ENCODE peak calls at places on chromosome 20, in four cellular contexts. D is brain microvascular endothelial cell; Y is stomach; N is CD4-positive, alpha-beta memory T cell. C is an unnamed sample. For H3K27me3, the result is how much of the 10 kb centered on the place peaks cover.

GRCh38 chr20:43583982-43584432 is 6.7 kb upstream of the IFT52 start:
- DNase-seq in Y (peak), N (no peak), D (peak), C (no peak)

GRCh38 chr20:571754-572331 is 28.3 kb upstream of the CSNK2A1 start:
- DNase-seq in Y (peak), N (no peak), D (no peak), C (no peak)

GRCh38 chr20:38941726-38942389 is 15.6 kb downstream of the FAM83D start:
- DNase-seq in D (no peak), Y (no peak), N (no peak), C (no peak)

GRCh38 chr20:35870541-35871307 is 83.6 kb downstream of the SCAND1 start:
- DNase-seq in N (no peak), D (peak), Y (no peak), C (no peak)

GRCh38 chr20:23205656-23206055 is 119.5 kb upstream of the CD93 start:
- DNase-seq in Y (peak), N (no peak), D (no peak), C (no peak)

GRCh38 chr20:36856196-36856595 is 19.7 kb upstream of the TLDC2 start:
- DNase-seq in N (no peak), Y (no peak), D (no peak), C (no peak)

GRCh38 chr20:1838479-1839279 is 56.5 kb upstream of the SIRPA start:
- DNase-seq in Y (no peak), D (no peak), N (no peak), C (no peak)

GRCh38 chr20:48278961-48279481 is 493.7 kb upstream of the SULF2 start:
- DNase-seq in N (no peak), D (no peak), Y (no peak), C (no peak)

GRCh38 chr20:62726716-62727583 is 18.3 kb downstream of the NTSR1 start:
- DNase-seq in N (no peak), Y (no peak), D (no peak), C (no peak)

GRCh38 chr20:62846528-62846890 is 15.1 kb downstream of the TCFL5 start:
- DNase-seq in N (no peak), D (no peak), Y (no peak), C (no peak)

GRCh38 chr20:38834868-38835267 is 29.4 kb downstream of the PPP1R16B start:
- DNase-seq in D (no peak), Y (no peak), N (no peak), C (no peak)

GRCh38 chr20:64110411-64111068 is 3.2 kb upstream of the NPBWR2 start:
- DNase-seq in D (no peak), N (no peak), Y (peak), C (no peak)

GRCh38 chr20:4740774-4741431 is 19.2 kb downstream of the PRND start:
- DNase-seq in N (peak), D (peak), Y (peak), C (peak)

GRCh38 chr20:16601019-16601418 is 27.8 kb upstream of the KIF16B start:
- DNase-seq in N (no peak), D (no peak), Y (no peak), C (no peak)

GRCh38 chr20:9038791-9039190 is 30.1 kb upstream of the PLCB4 start:
- DNase-seq in Y (no peak), D (no peak), N (no peak), C (no peak)

GRCh38 chr20:5008743-5009142 is 7.4 kb upstream of the SLC23A2 start:
- DNase-seq in N (no peak), Y (no peak), D (no peak), C (no peak)

GRCh38 chr20:7375905-7376304 is 564.4 kb downstream of the HAO1 start:
- DNase-seq in N (no peak), Y (no peak), D (no peak), C (no peak)

GRCh38 chr20:19231359-19232035 is 19.1 kb downstream of the SLC24A3 start:
- DNase-seq in D (no peak), N (no peak), Y (no peak), C (no peak)

GRCh38 chr20:32975698-32976674 is 28.2 kb downstream of the SUN5 start:
- DNase-seq in Y (no peak), N (no peak), D (no peak), C (no peak)

GRCh38 chr20:19376451-19376971 is 164.1 kb downstream of the SLC24A3 start:
- DNase-seq in D (no peak), N (no peak), Y (no peak), C (no peak)

GRCh38 chr20:62735331-62735821 is 26.7 kb downstream of the NTSR1 start:
- DNase-seq in N (no peak), D (no peak), Y (no peak), C (no peak)

GRCh38 chr20:16801919-16802651 is 53.9 kb downstream of the OTOR start:
- DNase-seq in D (peak), Y (peak), N (peak), C (peak)

GRCh38 chr20:36318166-36318565 is 12.0 kb downstream of the DLGAP4 start:
- DNase-seq in N (no peak), D (no peak), Y (no peak), C (no peak)

GRCh38 chr20:973785-974194 is 28.3 kb downstream of the RSPO4 start:
- DNase-seq in D (peak), N (peak), Y (no peak), C (no peak)

GRCh38 chr20:63106108-63106764 is 99.5 kb upstream of the BHLHE23 start:
- DNase-seq in N (no peak), D (no peak), Y (peak), C (no peak)

DNA sequence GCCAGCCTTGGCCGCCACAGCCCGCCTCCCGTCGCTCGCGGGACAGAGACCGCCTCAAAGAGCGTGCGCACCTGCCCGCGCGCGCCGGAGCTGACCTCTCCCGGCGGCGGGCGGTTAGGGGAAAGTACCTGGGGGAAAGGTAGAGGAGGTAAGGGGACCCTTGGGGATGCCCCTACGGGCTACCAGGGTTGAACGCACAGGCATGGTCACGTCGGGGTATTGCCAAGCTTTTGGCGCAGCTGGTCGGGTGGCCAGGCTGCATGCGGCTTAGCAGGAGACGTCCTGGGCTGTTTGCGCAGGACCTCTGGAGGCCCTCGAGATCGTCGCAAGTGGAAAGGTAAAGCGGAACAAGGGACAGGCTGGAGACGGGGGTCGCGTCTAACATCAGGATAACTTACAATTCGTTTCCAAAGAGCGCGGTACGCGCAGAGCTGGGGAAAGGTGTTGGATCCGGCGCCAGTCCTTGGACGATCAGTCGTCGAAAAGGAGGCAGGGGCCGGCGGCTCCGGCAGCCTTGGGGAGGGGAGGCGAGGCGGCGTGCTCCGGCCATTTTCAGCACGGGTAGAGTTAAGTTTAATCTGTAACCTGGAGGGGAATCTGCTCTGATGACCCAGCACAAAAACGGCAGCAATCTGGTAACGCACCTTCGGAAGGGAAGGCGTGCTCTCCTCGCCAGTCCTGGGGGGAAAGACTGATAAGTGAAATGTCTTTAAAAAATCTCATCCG is 9.0 kb downstream of the GNAS-AS1 start:
- DNase-seq in Y (no peak), N (no peak), D (no peak), C (no peak)
- H3K27ac ChIP-seq in Y (no peak), N (no peak), D (no peak), C (no peak)

DNA sequence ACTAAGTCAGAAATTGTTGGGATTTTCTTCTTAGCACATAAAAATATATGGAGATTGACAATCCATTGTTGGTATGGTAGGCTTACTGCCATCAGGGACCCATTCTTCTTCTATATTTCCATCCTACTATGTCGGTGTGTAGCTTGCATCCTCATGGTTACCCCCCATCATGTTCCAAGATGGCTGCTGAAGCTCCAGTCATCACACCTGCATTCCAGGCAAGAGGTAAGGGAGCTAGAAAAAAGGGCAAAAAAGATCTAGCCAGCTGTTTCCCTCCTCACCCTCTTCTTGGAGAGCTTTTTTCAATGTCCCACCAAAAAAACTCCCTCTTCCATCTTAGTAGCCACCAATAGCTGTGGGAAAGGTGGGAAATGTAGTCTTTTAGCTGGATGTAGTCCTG is 13.6 kb downstream of the SLC2A10 start:
- DNase-seq in Y (no peak), D (no peak), N (no peak), C (no peak)
- H3K4me3 ChIP-seq in Y (no peak), D (no peak), N (no peak), C (no peak)

GRCh38 chr20:57835053-57835452 is 125.2 kb upstream of the PMEPA1 start:
- DNase-seq in D (no peak), Y (no peak), N (no peak), C (no peak)

GRCh38 chr20:57837208-57838035 is 127.6 kb upstream of the PMEPA1 start:
- DNase-seq in D (no peak), Y (no peak), N (no peak), C (no peak)

GRCh38 chr20:57838670-57839142 is 128.9 kb upstream of the PMEPA1 start:
- DNase-seq in Y (no peak), N (no peak), D (no peak), C (no peak)

GRCh38 chr20:57834306-57834863 is 124.6 kb upstream of the PMEPA1 start:
- DNase-seq in N (no peak), D (no peak), Y (no peak), C (no peak)

DNA sequence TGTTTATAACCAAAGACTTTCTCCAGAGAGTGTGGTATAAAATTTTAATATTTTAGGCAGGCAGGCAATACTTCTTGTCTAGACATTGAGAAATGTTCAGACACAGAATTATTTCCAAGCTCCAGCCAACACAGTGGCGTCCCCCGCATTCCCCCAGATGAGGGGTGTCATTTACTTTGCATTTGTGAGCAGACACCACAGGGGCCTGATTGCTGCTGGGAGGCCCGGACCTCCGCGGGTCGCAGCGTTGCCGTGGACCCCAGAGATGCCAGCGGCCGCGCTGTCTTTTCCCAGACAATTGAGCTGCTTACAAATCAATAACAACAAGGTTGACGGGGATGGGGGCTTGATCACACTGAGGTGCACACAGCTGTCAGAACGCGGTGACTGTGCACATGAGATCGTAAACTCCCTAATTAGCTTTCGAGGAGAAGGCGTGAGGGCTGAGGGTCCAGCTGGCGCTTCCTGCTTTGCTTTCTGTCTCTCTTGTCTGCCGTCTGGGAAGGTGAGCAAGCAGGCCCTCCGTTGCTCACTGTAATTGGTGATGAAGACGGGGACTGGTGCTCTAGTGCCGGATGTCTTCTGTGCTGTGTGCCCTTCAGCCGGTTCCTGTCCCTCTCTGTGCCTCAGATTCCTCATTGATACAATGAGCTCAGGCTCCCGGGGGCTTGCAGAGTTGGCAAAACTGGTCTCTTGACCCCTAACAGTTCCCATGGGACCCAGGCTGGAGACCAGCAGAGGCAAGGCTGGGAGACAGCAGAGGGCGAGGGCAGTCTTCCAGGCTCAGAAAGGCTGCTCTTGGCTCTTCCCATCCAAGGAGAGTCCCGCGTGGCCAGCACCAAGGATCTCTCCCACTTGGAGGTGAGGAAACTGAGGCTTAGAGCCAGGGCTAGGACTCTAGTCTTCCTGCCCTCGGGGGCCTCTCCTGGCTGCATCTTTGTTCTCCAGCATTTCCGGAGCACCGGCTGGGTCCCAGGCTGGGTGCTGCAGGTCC is 125.9 kb upstream of the PMEPA1 start:
- DNase-seq in Y (no peak), D (no peak), N (no peak), C (no peak)
- H3K27me3 ChIP-seq in Y (under half), D (under half), N (under half), C (under half)

GRCh38 chr20:11918280-11918952 is 723 bp downstream of the BTBD3 start:
- DNase-seq in Y (no peak), N (no peak), D (no peak), C (no peak)

GRCh38 chr20:11919046-11919445 is 1.4 kb downstream of the BTBD3 start:
- DNase-seq in N (no peak), D (no peak), Y (peak), C (no peak)

GRCh38 chr20:11920083-11920482 is 2.4 kb downstream of the BTBD3 start:
- DNase-seq in D (no peak), N (no peak), Y (no peak), C (no peak)

GRCh38 chr20:11921326-11921725 is 3.6 kb downstream of the BTBD3 start:
- DNase-seq in Y (no peak), N (no peak), D (no peak), C (no peak)

GRCh38 chr20:11919571-11919970 is 1.9 kb downstream of the BTBD3 start:
- DNase-seq in D (no peak), N (no peak), Y (no peak), C (no peak)
- H3K27ac ChIP-seq in D (no peak), N (no peak), Y (peak), C (no peak)

GRCh38 chr20:44886276-44886671 is 769 bp downstream of the YWHAB start:
- DNase-seq in Y (no peak), N (no peak), D (no peak), C (no peak)

GRCh38 chr20:44887466-44887865 is 2.0 kb downstream of the YWHAB start:
- DNase-seq in D (no peak), N (no peak), Y (no peak), C (no peak)

GRCh38 chr20:44886828-44887227 is 1.3 kb downstream of the YWHAB start:
- DNase-seq in D (no peak), Y (no peak), N (no peak), C (no peak)

GRCh38 chr20:44885392-44886275 is at the start of gene YWHAB:
- DNase-seq in N (peak), Y (peak), D (peak), C (peak)

GRCh38 chr20:44888226-44889103 is 3.0 kb downstream of the YWHAB start:
- DNase-seq in D (no peak), Y (no peak), N (no peak), C (no peak)
- H3K4me3 ChIP-seq in D (no peak), Y (peak), N (peak), C (peak)

GRCh38 chr20:21521596-21522478 is 8.0 kb upstream of the NKX2-2 start:
- DNase-seq in D (no peak), N (no peak), Y (no peak), C (no peak)
- H3K27me3 ChIP-seq in D (half or more), N (half or more), Y (under half), C (half or more)